ENCODE peak calls at places on chromosomes 1 and 21, in five cellular contexts. N is suprapubic skin, X is transverse colon, H is H1, L is HCT116. S is an unnamed sample. For H3K36me3 and H3K4me1, the result is how much of the 10 kb centered on the place peaks cover.

GRCh38 chr1:67889940-67890567 is 56.8 kb upstream of the GNG12 start:
- DNase-seq in N (no peak), X (no peak), H (no peak), L (peak), S (no peak)

GRCh38 chr1:154221815-154222081 is 993 bp downstream of the UBAP2L start:
- DNase-seq in N (no peak), X (no peak), H (no peak), L (no peak), S (no peak)

GRCh38 chr1:94047914-94048313 is 73.0 kb downstream of the ABCA4 start:
- DNase-seq in N (no peak), X (no peak), H (no peak), L (no peak), S (no peak)

GRCh38 chr1:201619513-201619912 is 80.6 kb downstream of the NAV1 start:
- DNase-seq in N (no peak), X (no peak), H (no peak), L (no peak), S (no peak)

GRCh38 chr1:26996024-26996423 is 2.5 kb downstream of the TRNP1 start:
- DNase-seq in N (no peak), X (no peak), H (no peak), L (no peak), S (no peak)

GRCh38 chr1:47563206-47563605 is 125.4 kb downstream of the FOXD2 start:
- DNase-seq in N (no peak), X (no peak), H (no peak), L (no peak), S (no peak)

GRCh38 chr1:225469051-225469450 is 41.2 kb upstream of the LBR start:
- DNase-seq in N (peak), X (no peak), H (no peak), L (no peak), S (no peak)

GRCh38 chr21:45270306-45270821 is 17.3 kb downstream of the POFUT2 start:
- DNase-seq in N (peak), X (peak), H (no peak), L (no peak), S (no peak)

GRCh38 chr1:33088119-33088906 is 7.4 kb downstream of the AZIN2 start:
- DNase-seq in N (no peak), X (no peak), H (no peak), L (no peak), S (no peak)

GRCh38 chr1:62229932-62230331 is 35.3 kb downstream of the L1TD1 start:
- DNase-seq in N (no peak), X (no peak), H (no peak), L (no peak), S (no peak)
- H3K36me3 ChIP-seq in N (under half), X (under half), H (under half), L (under half), S (under half)

GRCh38 chr1:11227106-11228077 is 35.0 kb downstream of the MTOR start:
- DNase-seq in N (no peak), X (no peak), H (no peak), L (no peak), S (no peak)

GRCh38 chr1:11233208-11233607 is 29.1 kb downstream of the MTOR start:
- DNase-seq in N (no peak), X (no peak), H (no peak), L (no peak), S (no peak)

DNA sequence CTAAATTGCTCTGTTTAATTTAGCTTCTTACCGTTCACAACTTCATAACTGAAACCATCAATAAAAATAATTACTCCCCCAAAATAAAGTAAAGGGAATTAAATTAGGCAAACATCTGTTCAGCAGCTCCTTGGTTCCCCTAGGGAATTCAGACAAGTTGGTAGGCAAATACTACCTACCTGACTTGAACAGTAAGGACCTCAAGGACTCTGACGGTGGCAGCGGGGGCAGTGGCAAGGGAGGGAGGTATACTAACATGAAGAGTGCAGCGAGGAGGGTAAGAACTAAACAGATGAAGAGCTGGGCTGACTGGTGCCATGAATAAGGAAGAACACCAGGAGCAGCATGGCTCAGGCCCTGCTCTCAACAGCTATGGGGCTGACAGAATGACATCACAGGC is 33.2 kb downstream of the MTOR start:
- DNase-seq in N (no peak), X (no peak), H (no peak), L (no peak), S (no peak)
- H3K4me1 ChIP-seq in N (under half), X (under half), H (under half), L (under half), S (under half)

GRCh38 chr1:109818351-109819325 is 54.9 kb upstream of the EPS8L3 start:
- DNase-seq in N (no peak), X (no peak), H (no peak), L (no peak), S (no peak)
- TF ChIP-seq POLR2AphosphoS5 in N (no peak), X (no peak), H (no peak), L (no peak), S (no peak)

DNA sequence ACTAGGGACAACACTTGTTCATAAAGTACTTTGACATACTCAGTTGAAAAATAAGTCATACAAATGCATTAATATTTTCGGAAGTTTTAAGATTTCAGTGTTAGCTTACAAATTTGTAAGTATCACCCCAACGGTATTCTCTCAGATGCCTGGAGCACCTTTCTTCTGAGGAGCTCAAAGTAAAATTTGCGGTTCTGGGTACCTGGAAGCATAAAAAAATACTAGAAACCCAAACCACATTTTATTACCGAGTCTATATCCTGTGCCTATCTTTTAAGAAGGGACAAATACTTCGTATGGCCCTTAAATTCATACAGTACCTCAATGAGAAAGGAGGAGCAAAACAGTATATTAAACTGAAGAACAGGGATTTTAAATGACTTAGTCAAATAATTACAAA is 10.2 kb downstream of the SRSF4 start:
- DNase-seq in N (no peak), X (no peak), H (no peak), L (no peak), S (no peak)
- H3K36me3 ChIP-seq in N (under half), X (under half), H (under half), L (under half), S (under half)

DNA sequence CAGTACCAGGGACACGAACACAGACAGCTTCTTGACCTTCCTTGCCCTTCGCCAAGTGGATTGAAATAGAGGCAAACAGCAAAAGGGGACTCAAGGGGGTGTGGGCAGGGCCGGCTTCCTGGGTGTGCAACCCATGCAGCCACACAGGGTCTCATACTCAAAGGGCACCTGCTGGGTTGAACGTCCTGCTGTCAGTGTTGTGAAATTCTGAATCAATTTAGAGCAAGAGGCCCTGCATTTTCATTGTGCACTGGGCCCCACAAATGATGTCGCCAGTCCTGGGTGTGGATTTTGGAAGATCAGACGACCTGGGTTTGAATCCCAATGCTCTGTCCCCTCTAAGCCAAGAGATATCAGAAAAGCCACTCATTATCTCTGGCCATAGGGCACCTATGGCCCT is 51.1 kb downstream of the CASZ1 start:
- DNase-seq in N (no peak), X (no peak), H (no peak), L (no peak), S (no peak)
- H3K4me1 ChIP-seq in N (under half), X (under half), H (under half), L (under half), S (under half)

GRCh38 chr1:58839147-58839795 is 55.4 kb upstream of the JUN start:
- DNase-seq in N (no peak), X (no peak), H (no peak), L (no peak), S (no peak)

GRCh38 chr1:58837886-58838285 is 54.0 kb upstream of the JUN start:
- DNase-seq in N (no peak), X (no peak), H (no peak), L (no peak), S (no peak)

GRCh38 chr1:58839871-58840835 is 56.3 kb upstream of the JUN start:
- DNase-seq in N (no peak), X (no peak), H (no peak), L (no peak), S (no peak)

GRCh38 chr1:58841455-58841854 is 57.6 kb upstream of the JUN start:
- DNase-seq in N (no peak), X (peak), H (no peak), L (no peak), S (no peak)

GRCh38 chr1:58836396-58836795 is 52.5 kb upstream of the JUN start:
- DNase-seq in N (no peak), X (no peak), H (no peak), L (no peak), S (no peak)
- TF ChIP-seq POLR2AphosphoS5 in N (no peak), X (no peak), H (no peak), L (no peak), S (no peak)

GRCh38 chr1:12009318-12010001 is 9.8 kb upstream of the MIIP start:
- DNase-seq in N (no peak), X (no peak), H (no peak), L (no peak), S (no peak)
- H3K36me3 ChIP-seq in N (half or more), X (under half), H (under half), L (under half), S (under half)

DNA sequence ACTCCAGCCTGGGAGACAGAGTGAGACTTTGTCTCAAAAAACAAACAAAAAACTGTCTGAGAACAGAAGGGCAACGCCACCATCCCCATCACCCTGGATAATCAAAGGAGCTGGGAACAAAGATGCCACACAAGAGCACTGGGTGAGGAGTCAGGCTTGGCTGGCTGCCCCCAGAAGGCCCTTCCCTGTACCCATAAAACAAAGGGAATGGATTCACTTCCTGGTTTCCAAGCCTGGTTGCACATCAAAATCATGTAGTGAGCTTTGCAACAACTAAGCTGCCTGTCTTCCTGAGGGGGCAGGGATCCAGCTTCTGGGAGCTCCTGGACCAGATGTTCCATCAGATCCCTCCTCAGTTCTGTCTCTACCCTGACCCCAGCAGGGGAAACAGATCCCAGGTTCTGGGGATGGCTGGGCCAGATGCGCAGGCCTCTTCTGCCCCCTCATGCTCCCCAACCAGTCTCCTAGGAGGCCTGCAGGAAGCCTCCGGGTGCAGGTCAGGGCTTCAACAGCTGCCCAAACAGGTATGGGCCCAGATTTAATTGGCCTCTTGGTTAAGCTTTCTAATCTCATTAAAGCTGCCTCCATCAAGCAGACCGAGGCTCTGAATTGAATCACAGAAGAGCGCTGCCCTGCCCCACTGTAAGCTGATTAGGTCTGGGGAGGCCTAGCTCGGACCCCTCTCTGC is 97.8 kb downstream of the MRPL37 start:
- DNase-seq in N (no peak), X (peak), H (no peak), L (no peak), S (no peak)
- H3K4me1 ChIP-seq in N (under half), X (under half), H (under half), L (under half), S (under half)